ENCODE peak calls at places on chromosomes 13 and 19, in nine cellular contexts. G is activated T-cell treated with anti-CD3 and anti-CD28 coated beads, Interleukin-2, amount 50 U/mL, for 24 hours; I is uterus; W is EL; D is A172; T is fibroblast of pulmonary artery; S is stimulated activated CD8-positive, alpha-beta memory T cell treated with anti-CD3 and anti-CD28 coated beads, Interleukin-2, amount 100 ng/mL, for 48 hours; N is brain microvascular endothelial cell; M is NCI-H446. C is an unnamed sample.

GRCh38 chr19:45159204-45159970 is 1.4 kb downstream of the NKPD1 start:
- DNase-seq in M (no peak), W (no peak), S (no peak), G (no peak), D (no peak), T (no peak), I (no peak), N (no peak), C (no peak)

GRCh38 chr19:50003810-50004419 is 21.3 kb downstream of the VRK3 start:
- DNase-seq in I (peak; percentile 56), W (peak; percentile 97), D (peak; percentile 99), S (no peak), N (peak; percentile 96), T (peak; percentile 95), M (peak; percentile 40), G (no peak), C (no peak)

GRCh38 chr19:30178721-30179402 is 193.3 kb upstream of the ZNF536 start:
- DNase-seq in D (no peak), S (no peak), I (no peak), T (no peak), G (no peak), M (no peak), W (no peak), N (no peak), C (no peak)

GRCh38 chr19:19214892-19215291 is 3.1 kb downstream of the NCAN start:
- DNase-seq in T (peak; percentile 56), W (peak; percentile 21), M (no peak), I (no peak), S (no peak), D (peak; percentile 33), G (peak; percentile 49), N (no peak), C (peak; percentile 58)

GRCh38 chr13:110130431-110130830 is 176.5 kb downstream of the COL4A1 start:
- DNase-seq in I (no peak), M (no peak), G (no peak), N (no peak), W (no peak), S (no peak), T (no peak), D (no peak), C (no peak)

GRCh38 chr13:21868823-21869222 is 197.9 kb downstream of the FGF9 start:
- DNase-seq in N (no peak), W (no peak), G (no peak), M (no peak), D (no peak), S (no peak), I (no peak), T (no peak), C (no peak)

GRCh38 chr19:55437410-55437809 is 5.7 kb downstream of the SHISA7 start:
- DNase-seq in T (peak; percentile 73), I (no peak), N (peak; percentile 56), M (no peak), W (peak; percentile 59), D (peak; percentile 81), S (no peak), G (no peak), C (peak; percentile 73)

GRCh38 chr13:112250788-112251445 is 125.2 kb upstream of the SPACA7 start:
- DNase-seq in I (no peak), G (no peak), N (no peak), D (no peak), S (no peak), M (no peak), T (no peak), W (no peak), C (no peak)

GRCh38 chr19:33530261-33530660 is 8.7 kb upstream of the PEPD start:
- DNase-seq in N (no peak), S (no peak), W (no peak), M (no peak), I (no peak), G (no peak), T (no peak), D (no peak), C (no peak)

GRCh38 chr19:6273701-6274601 is 5.8 kb downstream of the MLLT1 start:
- DNase-seq in T (peak; percentile 94), W (peak; percentile 96), M (peak; percentile 80), I (peak; percentile 77), D (peak; percentile 91), N (peak; percentile 80), G (no peak), S (no peak), C (peak; percentile 86)

GRCh38 chr13:32211788-32212187 is 103.4 kb downstream of the ZAR1L start:
- DNase-seq in N (peak; percentile 67), T (peak; percentile 73), S (no peak), D (peak; percentile 38), M (no peak), W (peak; percentile 89), I (no peak), G (no peak), C (no peak)

GRCh38 chr19:46785980-46786235 is 2.5 kb downstream of the SLC1A5 start:
- DNase-seq in N (no peak), G (no peak), T (no peak), I (no peak), D (no peak), W (no peak), S (no peak), M (no peak), C (no peak)